ENCODE peak calls at places on chromosome 12, in six cellular contexts. One of them, this sample, is unnamed.

GRCh38 chr12:49553512-49554088 is 14.3 kb downstream of the MCRS1 start:
- DNase-seq in heart left ventricle: no peak
- DNase-seq in transverse colon: no peak
- DNase-seq in MM.1S: peak
- DNase-seq in fibroblast of pulmonary artery: peak
- DNase-seq in fibroblast of lung: no peak
- DNase-seq in this sample: no peak

GRCh38 chr12:4809449-4810218 is 89.4 kb downstream of the GALNT8 start:
- DNase-seq in heart left ventricle: no peak
- DNase-seq in transverse colon: no peak
- DNase-seq in MM.1S: no peak
- DNase-seq in fibroblast of pulmonary artery: no peak
- DNase-seq in fibroblast of lung: peak
- DNase-seq in this sample: no peak

GRCh38 chr12:57764662-57765002 is 2.2 kb downstream of the CYP27B1 start:
- DNase-seq in heart left ventricle: no peak
- DNase-seq in transverse colon: no peak
- DNase-seq in MM.1S: no peak
- DNase-seq in fibroblast of pulmonary artery: no peak
- DNase-seq in fibroblast of lung: no peak
- DNase-seq in this sample: no peak

GRCh38 chr12:109670647-109671046 is 43.0 kb upstream of the FAM222A start:
- DNase-seq in heart left ventricle: no peak
- DNase-seq in transverse colon: no peak
- DNase-seq in MM.1S: no peak
- DNase-seq in fibroblast of pulmonary artery: no peak
- DNase-seq in fibroblast of lung: no peak
- DNase-seq in this sample: no peak

GRCh38 chr12:128644664-128645296 is 179.0 kb downstream of the SLC15A4 start:
- DNase-seq in heart left ventricle: no peak
- DNase-seq in transverse colon: peak
- DNase-seq in MM.1S: no peak
- DNase-seq in fibroblast of pulmonary artery: no peak
- DNase-seq in fibroblast of lung: no peak
- DNase-seq in this sample: no peak

GRCh38 chr12:40697566-40698257 is 5.5 kb downstream of the CNTN1 start:
- DNase-seq in heart left ventricle: no peak
- DNase-seq in transverse colon: no peak
- DNase-seq in MM.1S: no peak
- DNase-seq in fibroblast of pulmonary artery: no peak
- DNase-seq in fibroblast of lung: no peak
- DNase-seq in this sample: no peak

GRCh38 chr12:70839544-70839943 is 81.0 kb downstream of the PTPRR start:
- DNase-seq in heart left ventricle: no peak
- DNase-seq in transverse colon: no peak
- DNase-seq in MM.1S: no peak
- DNase-seq in fibroblast of pulmonary artery: no peak
- DNase-seq in fibroblast of lung: no peak
- DNase-seq in this sample: no peak

GRCh38 chr12:131605304-131605829 is 105.5 kb upstream of the SFSWAP start:
- DNase-seq in heart left ventricle: no peak
- DNase-seq in transverse colon: no peak
- DNase-seq in MM.1S: no peak
- DNase-seq in fibroblast of pulmonary artery: no peak
- DNase-seq in fibroblast of lung: no peak
- DNase-seq in this sample: no peak

GRCh38 chr12:52243264-52243773 is 10.3 kb downstream of the KRT7 start:
- DNase-seq in heart left ventricle: no peak
- DNase-seq in transverse colon: no peak
- DNase-seq in MM.1S: no peak
- DNase-seq in fibroblast of pulmonary artery: no peak
- DNase-seq in fibroblast of lung: peak
- DNase-seq in this sample: no peak

GRCh38 chr12:49823350-49823749 is 4.9 kb downstream of the NCKAP5L start:
- DNase-seq in heart left ventricle: no peak
- DNase-seq in transverse colon: no peak
- DNase-seq in MM.1S: no peak
- DNase-seq in fibroblast of pulmonary artery: no peak
- DNase-seq in fibroblast of lung: no peak
- DNase-seq in this sample: no peak

GRCh38 chr12:100826323-100826722 is 31.7 kb downstream of the ANO4 start:
- DNase-seq in heart left ventricle: no peak
- DNase-seq in transverse colon: peak
- DNase-seq in MM.1S: peak
- DNase-seq in fibroblast of pulmonary artery: peak
- DNase-seq in fibroblast of lung: peak
- DNase-seq in this sample: no peak

GRCh38 chr12:89775336-89776005 is 66.8 kb upstream of the ATP2B1 start:
- DNase-seq in heart left ventricle: no peak
- DNase-seq in transverse colon: no peak
- DNase-seq in MM.1S: no peak
- DNase-seq in fibroblast of pulmonary artery: no peak
- DNase-seq in fibroblast of lung: peak
- DNase-seq in this sample: no peak

GRCh38 chr12:49959570-49960473 is 1.9 kb upstream of the AQP5 start:
- DNase-seq in heart left ventricle: no peak
- DNase-seq in transverse colon: no peak
- DNase-seq in MM.1S: no peak
- DNase-seq in fibroblast of pulmonary artery: peak
- DNase-seq in fibroblast of lung: peak
- DNase-seq in this sample: no peak

GRCh38 chr12:28051516-28052456 is 79.3 kb upstream of the PTHLH start:
- DNase-seq in heart left ventricle: no peak
- DNase-seq in transverse colon: no peak
- DNase-seq in MM.1S: no peak
- DNase-seq in fibroblast of pulmonary artery: peak
- DNase-seq in fibroblast of lung: peak
- DNase-seq in this sample: no peak

GRCh38 chr12:27711312-27711682 is 665 bp downstream of the MRPS35 start:
- DNase-seq in heart left ventricle: no peak
- DNase-seq in transverse colon: no peak
- DNase-seq in MM.1S: peak
- DNase-seq in fibroblast of pulmonary artery: no peak
- DNase-seq in fibroblast of lung: peak
- DNase-seq in this sample: no peak

GRCh38 chr12:12823308-12823707 is 10.2 kb downstream of the DDX47 start:
- DNase-seq in heart left ventricle: no peak
- DNase-seq in transverse colon: no peak
- DNase-seq in MM.1S: no peak
- DNase-seq in fibroblast of pulmonary artery: peak
- DNase-seq in fibroblast of lung: peak
- DNase-seq in this sample: no peak

GRCh38 chr12:57965766-57966165 is 24.4 kb downstream of the ATP23 start:
- DNase-seq in heart left ventricle: no peak
- DNase-seq in transverse colon: no peak
- DNase-seq in MM.1S: no peak
- DNase-seq in fibroblast of pulmonary artery: no peak
- DNase-seq in fibroblast of lung: no peak
- DNase-seq in this sample: no peak

GRCh38 chr12:128534906-128535305 is 267.9 kb downstream of the TMEM132C start:
- DNase-seq in heart left ventricle: no peak
- DNase-seq in transverse colon: no peak
- DNase-seq in MM.1S: no peak
- DNase-seq in fibroblast of pulmonary artery: no peak
- DNase-seq in fibroblast of lung: no peak
- DNase-seq in this sample: no peak

GRCh38 chr12:121124402-121125109 is 8.1 kb upstream of the P2RX7 start:
- DNase-seq in heart left ventricle: peak
- DNase-seq in transverse colon: no peak
- DNase-seq in MM.1S: no peak
- DNase-seq in fibroblast of pulmonary artery: peak
- DNase-seq in fibroblast of lung: peak
- DNase-seq in this sample: peak

GRCh38 chr12:28121899-28122655 is 68.2 kb upstream of the CCDC91 start:
- DNase-seq in heart left ventricle: no peak
- DNase-seq in transverse colon: no peak
- DNase-seq in MM.1S: no peak
- DNase-seq in fibroblast of pulmonary artery: no peak
- DNase-seq in fibroblast of lung: no peak
- DNase-seq in this sample: no peak

GRCh38 chr12:67433393-67434175 is 164.4 kb downstream of the CAND1 start:
- DNase-seq in heart left ventricle: no peak
- DNase-seq in transverse colon: no peak
- DNase-seq in MM.1S: no peak
- DNase-seq in fibroblast of pulmonary artery: no peak
- DNase-seq in fibroblast of lung: peak
- DNase-seq in this sample: no peak

GRCh38 chr12:101694297-101694848 is 3.1 kb upstream of the CHPT1 start:
- DNase-seq in heart left ventricle: no peak
- DNase-seq in transverse colon: no peak
- DNase-seq in MM.1S: no peak
- DNase-seq in fibroblast of pulmonary artery: no peak
- DNase-seq in fibroblast of lung: no peak
- DNase-seq in this sample: no peak

GRCh38 chr12:116053479-116054195 is 223.9 kb downstream of the MED13L start:
- DNase-seq in heart left ventricle: no peak
- DNase-seq in transverse colon: peak
- DNase-seq in MM.1S: no peak
- DNase-seq in fibroblast of pulmonary artery: peak
- DNase-seq in fibroblast of lung: peak
- DNase-seq in this sample: no peak

DNA sequence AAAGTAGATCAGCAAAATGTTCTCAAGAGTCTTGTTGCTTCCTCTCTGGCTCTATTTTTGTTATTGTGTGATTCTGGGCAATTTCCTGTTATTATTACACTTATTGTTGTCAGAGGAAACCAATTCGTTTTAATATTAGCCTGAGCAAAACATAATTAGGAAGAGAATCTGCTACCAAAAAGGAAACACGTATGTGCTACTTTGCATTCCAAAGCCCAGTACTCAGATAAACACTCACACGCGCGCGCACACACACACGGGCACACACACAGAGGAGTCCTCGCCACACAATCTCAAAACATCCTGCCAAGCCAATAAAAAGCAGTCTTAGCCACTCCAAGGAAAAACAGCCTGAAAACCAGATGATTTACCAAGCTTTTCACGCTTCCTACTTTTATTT is 400.7 kb downstream of the NUAK1 start:
- DNase-seq in heart left ventricle: peak
- DNase-seq in transverse colon: no peak
- DNase-seq in MM.1S: no peak
- DNase-seq in fibroblast of pulmonary artery: peak
- DNase-seq in fibroblast of lung: peak
- DNase-seq in this sample: no peak
- H3K4me3 ChIP-seq in heart left ventricle: no peak
- H3K4me3 ChIP-seq in transverse colon: no peak
- H3K4me3 ChIP-seq in MM.1S: no peak
- H3K4me3 ChIP-seq in fibroblast of pulmonary artery: no peak
- H3K4me3 ChIP-seq in fibroblast of lung: no peak
- H3K4me3 ChIP-seq in this sample: no peak

GRCh38 chr12:62933220-62933870 is 1.6 kb downstream of the PPM1H start:
- DNase-seq in heart left ventricle: peak
- DNase-seq in transverse colon: peak
- DNase-seq in MM.1S: no peak
- DNase-seq in fibroblast of pulmonary artery: no peak
- DNase-seq in fibroblast of lung: no peak
- DNase-seq in this sample: no peak
- H3K4me3 ChIP-seq in heart left ventricle: peak
- H3K4me3 ChIP-seq in transverse colon: peak
- H3K4me3 ChIP-seq in MM.1S: peak
- H3K4me3 ChIP-seq in fibroblast of pulmonary artery: peak
- H3K4me3 ChIP-seq in fibroblast of lung: peak
- H3K4me3 ChIP-seq in this sample: peak

GRCh38 chr12:30420561-30420960 is 275.1 kb downstream of the IPO8 start:
- DNase-seq in heart left ventricle: no peak
- DNase-seq in transverse colon: no peak
- DNase-seq in MM.1S: no peak
- DNase-seq in fibroblast of pulmonary artery: peak
- DNase-seq in fibroblast of lung: peak
- DNase-seq in this sample: no peak

GRCh38 chr12:30417697-30418231 is 277.9 kb downstream of the IPO8 start:
- DNase-seq in heart left ventricle: no peak
- DNase-seq in transverse colon: peak
- DNase-seq in MM.1S: no peak
- DNase-seq in fibroblast of pulmonary artery: peak
- DNase-seq in fibroblast of lung: peak
- DNase-seq in this sample: peak

GRCh38 chr12:30414507-30414906 is 281.2 kb downstream of the IPO8 start:
- DNase-seq in heart left ventricle: no peak
- DNase-seq in transverse colon: no peak
- DNase-seq in MM.1S: no peak
- DNase-seq in fibroblast of pulmonary artery: no peak
- DNase-seq in fibroblast of lung: no peak
- DNase-seq in this sample: no peak

GRCh38 chr12:30415777-30416176 is 279.9 kb downstream of the IPO8 start:
- DNase-seq in heart left ventricle: no peak
- DNase-seq in transverse colon: no peak
- DNase-seq in MM.1S: no peak
- DNase-seq in fibroblast of pulmonary artery: no peak
- DNase-seq in fibroblast of lung: no peak
- DNase-seq in this sample: no peak

DNA sequence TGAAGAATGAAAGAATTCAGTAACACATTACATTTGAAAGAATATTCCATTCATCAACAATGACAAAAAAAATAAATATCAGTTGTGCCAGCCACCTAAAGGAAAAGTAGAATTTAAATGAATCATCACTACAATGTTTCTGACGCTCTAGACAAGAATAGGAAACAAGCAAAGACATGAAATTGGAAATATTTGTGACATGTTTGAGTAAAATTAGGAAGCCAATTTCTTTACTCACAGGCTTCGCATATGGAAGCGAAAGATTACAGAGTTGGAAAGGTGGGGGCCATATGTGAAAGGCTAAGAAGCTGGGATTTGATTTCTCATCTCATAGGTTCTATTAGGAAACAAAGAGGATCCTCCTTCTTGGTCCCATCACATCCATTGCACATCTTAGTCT is 279.0 kb downstream of the IPO8 start:
- DNase-seq in heart left ventricle: no peak
- DNase-seq in transverse colon: no peak
- DNase-seq in MM.1S: no peak
- DNase-seq in fibroblast of pulmonary artery: no peak
- DNase-seq in fibroblast of lung: peak
- DNase-seq in this sample: no peak
- H3K4me3 ChIP-seq in heart left ventricle: no peak
- H3K4me3 ChIP-seq in transverse colon: no peak
- H3K4me3 ChIP-seq in MM.1S: no peak
- H3K4me3 ChIP-seq in fibroblast of pulmonary artery: no peak
- H3K4me3 ChIP-seq in fibroblast of lung: no peak
- H3K4me3 ChIP-seq in this sample: no peak

DNA sequence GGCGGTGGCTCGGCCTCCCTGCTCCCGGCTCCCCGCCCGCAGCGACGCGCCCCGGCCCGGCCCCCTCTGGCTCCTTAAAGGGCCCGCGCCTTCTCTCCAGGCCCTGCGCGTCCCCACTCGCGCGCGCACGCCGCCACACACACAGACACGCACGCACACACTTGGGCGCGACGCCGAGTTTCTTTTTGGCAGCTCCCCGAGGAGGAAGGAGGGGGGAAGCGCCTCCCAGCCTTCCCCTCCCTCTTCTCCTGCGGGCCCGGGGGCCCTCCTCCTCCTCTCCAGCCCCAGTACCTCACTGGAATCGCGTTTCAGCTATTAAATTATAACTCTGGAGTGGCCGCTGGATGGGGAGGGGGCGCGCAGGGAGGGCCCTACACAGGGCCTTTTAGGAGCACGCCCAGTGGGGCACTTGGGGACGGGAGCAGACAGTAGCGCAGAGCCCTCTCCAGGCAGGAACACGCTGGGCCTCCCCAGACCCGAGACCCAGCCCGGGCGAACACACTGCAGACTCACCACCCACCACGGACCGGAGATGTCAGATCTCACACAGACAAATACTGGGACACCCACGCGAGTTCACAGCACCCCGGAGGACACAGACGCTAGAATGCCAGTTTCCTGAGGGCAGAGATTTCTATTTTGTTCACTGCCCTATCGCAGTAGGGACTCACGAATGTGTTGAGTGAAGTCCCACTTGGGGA is 411 bp upstream of the NCOR2 start:
- DNase-seq in heart left ventricle: peak
- DNase-seq in transverse colon: peak
- DNase-seq in MM.1S: peak
- DNase-seq in fibroblast of pulmonary artery: peak
- DNase-seq in fibroblast of lung: peak
- DNase-seq in this sample: peak
- H3K4me3 ChIP-seq in heart left ventricle: no peak
- H3K4me3 ChIP-seq in transverse colon: peak
- H3K4me3 ChIP-seq in MM.1S: peak
- H3K4me3 ChIP-seq in fibroblast of pulmonary artery: peak
- H3K4me3 ChIP-seq in fibroblast of lung: no peak
- H3K4me3 ChIP-seq in this sample: peak

This sample was measured in AG04449.